ENCODE peak calls at places on chromosomes 16 and 17, in nine cellular contexts. One of them, this sample, is unnamed.

GRCh38 chr17:49995055-49995738 is at the start of gene DLX3:
- DNase-seq in fibroblast of villous mesenchyme: peak; percentile 74
- DNase-seq in ascending aorta: peak; percentile 30
- DNase-seq in thoracic aorta: peak; percentile 42
- DNase-seq in GM12864: no peak
- DNase-seq in H1: peak; percentile 65
- DNase-seq in tibial artery: peak; percentile 90
- DNase-seq in adrenal gland: peak; percentile 90
- DNase-seq in uterus: peak; percentile 50
- DNase-seq in this sample: peak; percentile 70

GRCh38 chr17:43599835-43600234 is 53.7 kb upstream of the ETV4 start:
- DNase-seq in fibroblast of villous mesenchyme: peak; percentile 77
- DNase-seq in ascending aorta: no peak
- DNase-seq in thoracic aorta: no peak
- DNase-seq in GM12864: no peak
- DNase-seq in H1: no peak
- DNase-seq in tibial artery: no peak
- DNase-seq in adrenal gland: peak; percentile 71
- DNase-seq in uterus: no peak
- DNase-seq in this sample: peak; percentile 89

GRCh38 chr16:84598391-84598750 is 19.5 kb downstream of the COTL1 start:
- DNase-seq in fibroblast of villous mesenchyme: peak; percentile 31
- DNase-seq in ascending aorta: no peak
- DNase-seq in thoracic aorta: no peak
- DNase-seq in GM12864: no peak
- DNase-seq in H1: no peak
- DNase-seq in tibial artery: no peak
- DNase-seq in adrenal gland: no peak
- DNase-seq in uterus: no peak
- DNase-seq in this sample: no peak

GRCh38 chr16:88803264-88803987 is at the start of gene CDT1:
- DNase-seq in fibroblast of villous mesenchyme: peak; percentile 74
- DNase-seq in ascending aorta: no peak
- DNase-seq in thoracic aorta: no peak
- DNase-seq in GM12864: no peak
- DNase-seq in H1: no peak
- DNase-seq in tibial artery: peak; percentile 91
- DNase-seq in adrenal gland: peak; percentile 83
- DNase-seq in uterus: peak; percentile 89
- DNase-seq in this sample: peak; percentile 68

GRCh38 chr17:73958453-73958852 is 245.0 kb upstream of the RPL38 start:
- DNase-seq in fibroblast of villous mesenchyme: no peak
- DNase-seq in ascending aorta: no peak
- DNase-seq in thoracic aorta: no peak
- DNase-seq in GM12864: no peak
- DNase-seq in H1: no peak
- DNase-seq in tibial artery: no peak
- DNase-seq in adrenal gland: no peak
- DNase-seq in uterus: no peak
- DNase-seq in this sample: no peak

GRCh38 chr17:7652659-7653343 is 2.1 kb downstream of the ATP1B2 start:
- DNase-seq in fibroblast of villous mesenchyme: no peak
- DNase-seq in ascending aorta: no peak
- DNase-seq in thoracic aorta: no peak
- DNase-seq in GM12864: no peak
- DNase-seq in H1: no peak
- DNase-seq in tibial artery: no peak
- DNase-seq in adrenal gland: no peak
- DNase-seq in uterus: no peak
- DNase-seq in this sample: no peak

GRCh38 chr16:12300490-12300889 is 324.0 kb downstream of the SNX29 start:
- DNase-seq in fibroblast of villous mesenchyme: peak; percentile 70
- DNase-seq in ascending aorta: no peak
- DNase-seq in thoracic aorta: no peak
- DNase-seq in GM12864: no peak
- DNase-seq in H1: no peak
- DNase-seq in tibial artery: no peak
- DNase-seq in adrenal gland: no peak
- DNase-seq in uterus: peak; percentile 43
- DNase-seq in this sample: no peak

GRCh38 chr16:51151951-51152663 is 1.0 kb upstream of the SALL1 start:
- DNase-seq in fibroblast of villous mesenchyme: peak; percentile 78
- DNase-seq in ascending aorta: no peak
- DNase-seq in thoracic aorta: no peak
- DNase-seq in GM12864: no peak
- DNase-seq in H1: peak; percentile 77
- DNase-seq in tibial artery: peak; percentile 63
- DNase-seq in adrenal gland: no peak
- DNase-seq in uterus: peak; percentile 94
- DNase-seq in this sample: peak; percentile 82

GRCh38 chr17:49365667-49366066 is 3.6 kb upstream of the ZNF652 start:
- DNase-seq in fibroblast of villous mesenchyme: no peak
- DNase-seq in ascending aorta: no peak
- DNase-seq in thoracic aorta: no peak
- DNase-seq in GM12864: no peak
- DNase-seq in H1: no peak
- DNase-seq in tibial artery: no peak
- DNase-seq in adrenal gland: peak; percentile 64
- DNase-seq in uterus: no peak
- DNase-seq in this sample: no peak

GRCh38 chr16:28873543-28874201 is 4.6 kb upstream of the ATP2A1 start:
- DNase-seq in fibroblast of villous mesenchyme: peak; percentile 7
- DNase-seq in ascending aorta: no peak
- DNase-seq in thoracic aorta: no peak
- DNase-seq in GM12864: no peak
- DNase-seq in H1: no peak
- DNase-seq in tibial artery: no peak
- DNase-seq in adrenal gland: peak; percentile 34
- DNase-seq in uterus: no peak
- DNase-seq in this sample: no peak

GRCh38 chr17:296382-296781 is 56.2 kb downstream of the RPH3AL start:
- DNase-seq in fibroblast of villous mesenchyme: no peak
- DNase-seq in ascending aorta: no peak
- DNase-seq in thoracic aorta: no peak
- DNase-seq in GM12864: no peak
- DNase-seq in H1: no peak
- DNase-seq in tibial artery: peak; percentile 23
- DNase-seq in adrenal gland: no peak
- DNase-seq in uterus: peak; percentile 5
- DNase-seq in this sample: no peak

GRCh38 chr17:36182176-36183000 is 6.0 kb upstream of the TBC1D3B start:
- DNase-seq in fibroblast of villous mesenchyme: no peak
- DNase-seq in ascending aorta: no peak
- DNase-seq in thoracic aorta: no peak
- DNase-seq in GM12864: no peak
- DNase-seq in H1: no peak
- DNase-seq in tibial artery: no peak
- DNase-seq in adrenal gland: no peak
- DNase-seq in uterus: no peak
- DNase-seq in this sample: no peak

GRCh38 chr16:27756206-27756970 is 206.4 kb downstream of the KATNIP start:
- DNase-seq in fibroblast of villous mesenchyme: no peak
- DNase-seq in ascending aorta: no peak
- DNase-seq in thoracic aorta: no peak
- DNase-seq in GM12864: no peak
- DNase-seq in H1: no peak
- DNase-seq in tibial artery: no peak
- DNase-seq in adrenal gland: no peak
- DNase-seq in uterus: no peak
- DNase-seq in this sample: no peak

GRCh38 chr17:50581316-50581715 is 20.8 kb downstream of the CACNA1G start:
- DNase-seq in fibroblast of villous mesenchyme: no peak
- DNase-seq in ascending aorta: no peak
- DNase-seq in thoracic aorta: no peak
- DNase-seq in GM12864: no peak
- DNase-seq in H1: no peak
- DNase-seq in tibial artery: no peak
- DNase-seq in adrenal gland: no peak
- DNase-seq in uterus: no peak
- DNase-seq in this sample: no peak

GRCh38 chr16:20181386-20181785 is 107.7 kb upstream of the GPR139 start:
- DNase-seq in fibroblast of villous mesenchyme: no peak
- DNase-seq in ascending aorta: no peak
- DNase-seq in thoracic aorta: no peak
- DNase-seq in GM12864: no peak
- DNase-seq in H1: no peak
- DNase-seq in tibial artery: no peak
- DNase-seq in adrenal gland: peak; percentile 7
- DNase-seq in uterus: no peak
- DNase-seq in this sample: no peak

GRCh38 chr16:71426069-71426879 is 15.6 kb downstream of the TLE7 start:
- DNase-seq in fibroblast of villous mesenchyme: peak; percentile 74
- DNase-seq in ascending aorta: no peak
- DNase-seq in thoracic aorta: no peak
- DNase-seq in GM12864: peak; percentile 80
- DNase-seq in H1: peak; percentile 94
- DNase-seq in tibial artery: no peak
- DNase-seq in adrenal gland: peak; percentile 16
- DNase-seq in uterus: no peak
- DNase-seq in this sample: peak; percentile 77

GRCh38 chr17:75041656-75042280 is 5.0 kb downstream of the ATP5PD start:
- DNase-seq in fibroblast of villous mesenchyme: no peak
- DNase-seq in ascending aorta: no peak
- DNase-seq in thoracic aorta: no peak
- DNase-seq in GM12864: no peak
- DNase-seq in H1: no peak
- DNase-seq in tibial artery: peak; percentile 44
- DNase-seq in adrenal gland: no peak
- DNase-seq in uterus: no peak
- DNase-seq in this sample: no peak

GRCh38 chr17:29054835-29055234 is 11.9 kb downstream of the PIPOX start:
- DNase-seq in fibroblast of villous mesenchyme: no peak
- DNase-seq in ascending aorta: no peak
- DNase-seq in thoracic aorta: no peak
- DNase-seq in GM12864: no peak
- DNase-seq in H1: no peak
- DNase-seq in tibial artery: no peak
- DNase-seq in adrenal gland: no peak
- DNase-seq in uterus: no peak
- DNase-seq in this sample: no peak

GRCh38 chr17:6713130-6713917 is at the start of gene SLC13A5:
- DNase-seq in fibroblast of villous mesenchyme: peak; percentile 21
- DNase-seq in ascending aorta: no peak
- DNase-seq in thoracic aorta: no peak
- DNase-seq in GM12864: no peak
- DNase-seq in H1: peak; percentile 38
- DNase-seq in tibial artery: no peak
- DNase-seq in adrenal gland: peak; percentile 62
- DNase-seq in uterus: no peak
- DNase-seq in this sample: peak; percentile 6

GRCh38 chr16:67544329-67544841 is 15.8 kb downstream of the RIPOR1 start:
- DNase-seq in fibroblast of villous mesenchyme: no peak
- DNase-seq in ascending aorta: no peak
- DNase-seq in thoracic aorta: no peak
- DNase-seq in GM12864: no peak
- DNase-seq in H1: no peak
- DNase-seq in tibial artery: no peak
- DNase-seq in adrenal gland: no peak
- DNase-seq in uterus: no peak
- DNase-seq in this sample: no peak
- TF ChIP-seq CTCF in fibroblast of villous mesenchyme: no peak
- TF ChIP-seq CTCF in ascending aorta: no peak
- TF ChIP-seq CTCF in thoracic aorta: no peak
- TF ChIP-seq CTCF in GM12864: peak; percentile 35
- TF ChIP-seq CTCF in H1: peak; percentile 24
- TF ChIP-seq CTCF in tibial artery: no peak
- TF ChIP-seq CTCF in adrenal gland: no peak
- TF ChIP-seq CTCF in uterus: no peak
- TF ChIP-seq CTCF in this sample: no peak

GRCh38 chr16:81449241-81449640 is 4.6 kb downstream of the CMIP start:
- DNase-seq in fibroblast of villous mesenchyme: no peak
- DNase-seq in ascending aorta: no peak
- DNase-seq in thoracic aorta: no peak
- DNase-seq in GM12864: no peak
- DNase-seq in H1: no peak
- DNase-seq in tibial artery: no peak
- DNase-seq in adrenal gland: no peak
- DNase-seq in uterus: no peak
- DNase-seq in this sample: no peak
- H3K4me3 ChIP-seq in fibroblast of villous mesenchyme: no peak overlapping the region
- H3K4me3 ChIP-seq in ascending aorta: no peak overlapping the region
- H3K4me3 ChIP-seq in thoracic aorta: no peak overlapping the region
- H3K4me3 ChIP-seq in GM12864: no peak overlapping the region
- H3K4me3 ChIP-seq in H1: no peak overlapping the region
- H3K4me3 ChIP-seq in tibial artery: no peak overlapping the region
- H3K4me3 ChIP-seq in adrenal gland: no peak overlapping the region
- H3K4me3 ChIP-seq in uterus: no peak overlapping the region
- H3K4me3 ChIP-seq in this sample: no peak overlapping the region

GRCh38 chr17:19017401-19017800 is 12.8 kb upstream of the FAM83G start:
- DNase-seq in fibroblast of villous mesenchyme: no peak
- DNase-seq in ascending aorta: no peak
- DNase-seq in thoracic aorta: no peak
- DNase-seq in GM12864: no peak
- DNase-seq in H1: no peak
- DNase-seq in tibial artery: no peak
- DNase-seq in adrenal gland: no peak
- DNase-seq in uterus: no peak
- DNase-seq in this sample: no peak
- TF ChIP-seq CTCF in fibroblast of villous mesenchyme: no peak
- TF ChIP-seq CTCF in ascending aorta: no peak
- TF ChIP-seq CTCF in thoracic aorta: no peak
- TF ChIP-seq CTCF in GM12864: no peak
- TF ChIP-seq CTCF in H1: no peak
- TF ChIP-seq CTCF in tibial artery: no peak
- TF ChIP-seq CTCF in adrenal gland: no peak
- TF ChIP-seq CTCF in uterus: no peak
- TF ChIP-seq CTCF in this sample: no peak

GRCh38 chr17:80531400-80531799 is 13.2 kb upstream of the RPTOR start:
- DNase-seq in fibroblast of villous mesenchyme: no peak
- DNase-seq in ascending aorta: no peak
- DNase-seq in thoracic aorta: no peak
- DNase-seq in GM12864: no peak
- DNase-seq in H1: no peak
- DNase-seq in tibial artery: no peak
- DNase-seq in adrenal gland: no peak
- DNase-seq in uterus: no peak
- DNase-seq in this sample: no peak
- H3K4me3 ChIP-seq in fibroblast of villous mesenchyme: no peak overlapping the region
- H3K4me3 ChIP-seq in ascending aorta: no peak overlapping the region
- H3K4me3 ChIP-seq in thoracic aorta: no peak overlapping the region
- H3K4me3 ChIP-seq in GM12864: no peak overlapping the region
- H3K4me3 ChIP-seq in H1: no peak overlapping the region
- H3K4me3 ChIP-seq in tibial artery: no peak overlapping the region
- H3K4me3 ChIP-seq in adrenal gland: no peak overlapping the region
- H3K4me3 ChIP-seq in uterus: no peak overlapping the region
- H3K4me3 ChIP-seq in this sample: no peak overlapping the region

DNA sequence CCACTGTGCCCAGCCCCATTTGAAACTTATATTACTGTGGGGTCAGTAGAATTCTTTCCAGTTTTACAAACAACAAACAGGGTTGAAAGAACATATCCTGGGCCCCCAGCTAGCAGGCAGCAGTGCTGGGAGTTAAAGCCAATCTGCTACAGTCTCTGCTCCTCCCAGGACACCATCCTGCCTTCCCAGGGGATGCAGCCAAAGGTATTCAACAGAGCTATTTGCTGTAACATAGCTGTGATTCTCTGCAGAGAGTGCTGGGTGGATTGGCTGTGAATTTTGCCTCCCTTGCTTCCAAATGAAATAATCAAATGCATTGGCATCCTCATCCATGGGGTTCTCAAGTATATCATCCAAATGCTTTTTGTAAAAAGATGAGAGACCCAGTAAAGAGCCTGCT is 124.2 kb downstream of the NPIPB5 start:
- DNase-seq in fibroblast of villous mesenchyme: no peak
- DNase-seq in ascending aorta: no peak
- DNase-seq in thoracic aorta: no peak
- DNase-seq in GM12864: no peak
- DNase-seq in H1: peak; percentile 69
- DNase-seq in tibial artery: no peak
- DNase-seq in adrenal gland: no peak
- DNase-seq in uterus: no peak
- DNase-seq in this sample: no peak
- TF ChIP-seq CTCF in fibroblast of villous mesenchyme: no peak
- TF ChIP-seq CTCF in ascending aorta: no peak
- TF ChIP-seq CTCF in thoracic aorta: no peak
- TF ChIP-seq CTCF in GM12864: no peak
- TF ChIP-seq CTCF in H1: no peak
- TF ChIP-seq CTCF in tibial artery: no peak
- TF ChIP-seq CTCF in adrenal gland: no peak
- TF ChIP-seq CTCF in uterus: no peak
- TF ChIP-seq CTCF in this sample: no peak

This sample was measured in fibroblast of the aortic adventitia.